ENCODE peak calls at places on chromosomes 7 and 10, in four cellular contexts. S, B, X and D are unnamed samples.

GRCh38 chr7:131328387-131329175 is 905 bp downstream of the MKLN1 start:
- DNase-seq in S (no peak), B (no peak), X (peak; percentile 60), D (no peak)

GRCh38 chr10:94138391-94138790 is 144.7 kb downstream of the PLCE1 start:
- DNase-seq in S (no peak), B (no peak), X (peak; percentile 51), D (no peak)

GRCh38 chr10:60942604-60943269 is 1.2 kb downstream of the RHOBTB1 start:
- DNase-seq in X (peak; percentile 92), B (peak; percentile 54), S (peak; percentile 53), D (no peak)

GRCh38 chr10:33241351-33241750 is 93.1 kb downstream of the NRP1 start:
- DNase-seq in S (no peak), X (no peak), B (no peak), D (no peak)

GRCh38 chr10:107502263-107502979 is 337.9 kb upstream of the SORCS1 start:
- DNase-seq in B (no peak), X (no peak), S (no peak), D (no peak)

GRCh38 chr7:70696139-70696782 is 435.7 kb upstream of the GALNT17 start:
- DNase-seq in S (no peak), B (no peak), X (peak; percentile 22), D (no peak)

GRCh38 chr10:43225787-43226153 is 41.1 kb downstream of the RASGEF1A start:
- DNase-seq in S (peak; percentile 35), X (no peak), B (peak; percentile 6), D (peak; percentile 6)

GRCh38 chr7:30285067-30285530 is 702 bp downstream of the ZNRF2 start:
- DNase-seq in B (peak; percentile 40), S (no peak), X (no peak), D (peak; percentile 46)

GRCh38 chr10:121771957-121772356 is 155.9 kb downstream of the ATE1 start:
- DNase-seq in S (no peak), B (no peak), X (no peak), D (no peak)

GRCh38 chr7:91396-92158 is 100.8 kb upstream of the FAM20C start:
- DNase-seq in B (no peak), S (no peak), X (no peak), D (no peak)

GRCh38 chr10:62719058-62719457 is 85.5 kb upstream of the ADO start:
- DNase-seq in S (no peak), X (no peak), B (no peak), D (no peak)

GRCh38 chr7:27112960-27113949 is 10.8 kb upstream of the HOXA2 start:
- DNase-seq in B (no peak), S (no peak), X (peak; percentile 71), D (no peak)

GRCh38 chr10:79022565-79023488 is 45.9 kb upstream of the ZMIZ1 start:
- DNase-seq in X (no peak), B (peak; percentile 70), S (no peak), D (peak; percentile 86)

GRCh38 chr10:125048101-125048864 is 106.4 kb downstream of the ZRANB1 start:
- DNase-seq in B (peak; percentile 87), X (peak; percentile 90), S (peak; percentile 78), D (peak; percentile 85)

GRCh38 chr10:79073784-79074432 is 5.1 kb downstream of the ZMIZ1 start:
- DNase-seq in S (no peak), B (peak; percentile 58), X (peak; percentile 69), D (no peak)

GRCh38 chr10:122164815-122165491 is 106.1 kb upstream of the BTBD16 start:
- DNase-seq in X (no peak), S (no peak), B (no peak), D (no peak)

GRCh38 chr7:51344406-51344805 is 27.8 kb upstream of the COBL start:
- DNase-seq in S (no peak), X (no peak), B (no peak), D (no peak)

GRCh38 chr10:132043861-132044695 is 21.7 kb upstream of the JAKMIP3 start:
- DNase-seq in B (no peak), X (no peak), S (no peak), D (no peak)